ENCODE peak calls at places on chromosome 2, in eight cellular contexts. One of them, this sample, is unnamed.

GRCh38 chr2:241187101-241187690 is 1.3 kb upstream of the ANO7 start:
- DNase-seq in substantia nigra: no peak
- DNase-seq in SHP77 treated with DMSO at 0.1 percent for 48 hours: no peak
- DNase-seq in stimulated activated CD8-positive, alpha-beta memory T cell treated with anti-CD3 and anti-CD28 coated beads, Interleukin-7, amount 100 ng/mL, for 1 hour: no peak
- DNase-seq in CD14-positive monocyte: no peak
- DNase-seq in GM12878: no peak
- DNase-seq in anterior cingulate cortex: no peak
- DNase-seq in GM13976: no peak
- DNase-seq in this sample: no peak

GRCh38 chr2:177153805-177154204 is 58.8 kb upstream of the HNRNPA3 start:
- DNase-seq in substantia nigra: no peak
- DNase-seq in SHP77 treated with DMSO at 0.1 percent for 48 hours: no peak
- DNase-seq in stimulated activated CD8-positive, alpha-beta memory T cell treated with anti-CD3 and anti-CD28 coated beads, Interleukin-7, amount 100 ng/mL, for 1 hour: no peak
- DNase-seq in CD14-positive monocyte: no peak
- DNase-seq in GM12878: no peak
- DNase-seq in anterior cingulate cortex: no peak
- DNase-seq in GM13976: no peak
- DNase-seq in this sample: no peak

GRCh38 chr2:187098154-187098553 is 249.2 kb upstream of the ZSWIM2 start:
- DNase-seq in substantia nigra: no peak
- DNase-seq in SHP77 treated with DMSO at 0.1 percent for 48 hours: no peak
- DNase-seq in stimulated activated CD8-positive, alpha-beta memory T cell treated with anti-CD3 and anti-CD28 coated beads, Interleukin-7, amount 100 ng/mL, for 1 hour: no peak
- DNase-seq in CD14-positive monocyte: no peak
- DNase-seq in GM12878: no peak
- DNase-seq in anterior cingulate cortex: no peak
- DNase-seq in GM13976: no peak
- DNase-seq in this sample: no peak

GRCh38 chr2:32231959-32232358 is 32.7 kb downstream of the NLRC4 start:
- DNase-seq in substantia nigra: no peak
- DNase-seq in SHP77 treated with DMSO at 0.1 percent for 48 hours: no peak
- DNase-seq in stimulated activated CD8-positive, alpha-beta memory T cell treated with anti-CD3 and anti-CD28 coated beads, Interleukin-7, amount 100 ng/mL, for 1 hour: no peak
- DNase-seq in CD14-positive monocyte: no peak
- DNase-seq in GM12878: no peak
- DNase-seq in anterior cingulate cortex: no peak
- DNase-seq in GM13976: no peak
- DNase-seq in this sample: no peak

GRCh38 chr2:234983011-234983726 is 31.4 kb downstream of the SH3BP4 start:
- DNase-seq in substantia nigra: no peak
- DNase-seq in SHP77 treated with DMSO at 0.1 percent for 48 hours: peak
- DNase-seq in stimulated activated CD8-positive, alpha-beta memory T cell treated with anti-CD3 and anti-CD28 coated beads, Interleukin-7, amount 100 ng/mL, for 1 hour: no peak
- DNase-seq in CD14-positive monocyte: no peak
- DNase-seq in GM12878: no peak
- DNase-seq in anterior cingulate cortex: no peak
- DNase-seq in GM13976: no peak
- DNase-seq in this sample: no peak

GRCh38 chr2:233460726-233461431 is 105.7 kb downstream of the USP40 start:
- DNase-seq in substantia nigra: peak
- DNase-seq in SHP77 treated with DMSO at 0.1 percent for 48 hours: no peak
- DNase-seq in stimulated activated CD8-positive, alpha-beta memory T cell treated with anti-CD3 and anti-CD28 coated beads, Interleukin-7, amount 100 ng/mL, for 1 hour: no peak
- DNase-seq in CD14-positive monocyte: no peak
- DNase-seq in GM12878: no peak
- DNase-seq in anterior cingulate cortex: no peak
- DNase-seq in GM13976: no peak
- DNase-seq in this sample: no peak

GRCh38 chr2:219419331-219420197 is 1.4 kb downstream of the DES start:
- DNase-seq in substantia nigra: no peak
- DNase-seq in SHP77 treated with DMSO at 0.1 percent for 48 hours: no peak
- DNase-seq in stimulated activated CD8-positive, alpha-beta memory T cell treated with anti-CD3 and anti-CD28 coated beads, Interleukin-7, amount 100 ng/mL, for 1 hour: no peak
- DNase-seq in CD14-positive monocyte: no peak
- DNase-seq in GM12878: no peak
- DNase-seq in anterior cingulate cortex: no peak
- DNase-seq in GM13976: no peak
- DNase-seq in this sample: no peak

GRCh38 chr2:8566788-8567468 is 114.9 kb upstream of the ID2 start:
- DNase-seq in substantia nigra: no peak
- DNase-seq in SHP77 treated with DMSO at 0.1 percent for 48 hours: no peak
- DNase-seq in stimulated activated CD8-positive, alpha-beta memory T cell treated with anti-CD3 and anti-CD28 coated beads, Interleukin-7, amount 100 ng/mL, for 1 hour: no peak
- DNase-seq in CD14-positive monocyte: no peak
- DNase-seq in GM12878: no peak
- DNase-seq in anterior cingulate cortex: no peak
- DNase-seq in GM13976: no peak
- DNase-seq in this sample: no peak

GRCh38 chr2:223222397-223222796 is 170.4 kb downstream of the KCNE4 start:
- DNase-seq in substantia nigra: no peak
- DNase-seq in SHP77 treated with DMSO at 0.1 percent for 48 hours: no peak
- DNase-seq in stimulated activated CD8-positive, alpha-beta memory T cell treated with anti-CD3 and anti-CD28 coated beads, Interleukin-7, amount 100 ng/mL, for 1 hour: no peak
- DNase-seq in CD14-positive monocyte: no peak
- DNase-seq in GM12878: no peak
- DNase-seq in anterior cingulate cortex: no peak
- DNase-seq in GM13976: no peak
- DNase-seq in this sample: no peak